ENCODE peak calls at places on chromosomes 3 and 15, in five cellular contexts. V is ovary, M is NCI-H226, S is Caki2, I is mucosa of descending colon. A is an unnamed sample.

GRCh38 chr3:179603831-179604230 is 607 bp downstream of the MRPL47 start:
- DNase-seq in S (peak), M (no peak), V (no peak), I (no peak), A (no peak)

GRCh38 chr3:194930439-194931204 is 244.9 kb downstream of the FAM43A start:
- DNase-seq in S (no peak), I (no peak), M (peak), V (no peak), A (no peak)

GRCh38 chr15:82901114-82901805 is 51.3 kb downstream of the HOMER2 start:
- DNase-seq in M (no peak), V (no peak), I (no peak), S (no peak), A (no peak)

GRCh38 chr3:189630667-189631372 is 369 bp upstream of the TP63 start:
- DNase-seq in V (no peak), M (no peak), S (no peak), I (no peak), A (peak)

GRCh38 chr15:63070681-63071129 is 28.2 kb downstream of the TPM1 start:
- DNase-seq in I (no peak), S (no peak), M (peak), V (no peak), A (no peak)

GRCh38 chr3:172530566-172530965 is 7.3 kb upstream of the TNFSF10 start:
- DNase-seq in I (no peak), S (no peak), M (peak), V (no peak), A (no peak)

GRCh38 chr15:62046064-62046779 is 14.0 kb downstream of the VPS13C start:
- DNase-seq in S (no peak), V (no peak), M (no peak), I (no peak), A (no peak)

GRCh38 chr3:169699070-169699469 is 35.6 kb upstream of the MECOM start:
- DNase-seq in M (no peak), V (no peak), I (no peak), S (no peak), A (no peak)

GRCh38 chr3:189530822-189531221 is 100.4 kb upstream of the TP63 start:
- DNase-seq in I (no peak), S (no peak), V (no peak), M (peak), A (no peak)

GRCh38 chr3:132290833-132291232 is 26.4 kb upstream of the ACP3 start:
- DNase-seq in M (peak), S (no peak), V (no peak), I (no peak), A (peak)

GRCh38 chr15:68885070-68885469 is 45.3 kb upstream of the SPESP1 start:
- DNase-seq in V (no peak), I (no peak), S (no peak), M (peak), A (no peak)

GRCh38 chr15:89129123-89129815 is 41.0 kb downstream of the ABHD2 start:
- DNase-seq in I (peak), M (no peak), V (peak), S (peak), A (peak)

GRCh38 chr15:61025283-61025682 is 203.8 kb downstream of the RORA start:
- DNase-seq in I (no peak), M (no peak), S (no peak), V (no peak), A (no peak)

GRCh38 chr3:58751235-58751634 is 84.7 kb upstream of the FAM3D start:
- DNase-seq in V (no peak), S (no peak), I (no peak), M (no peak), A (no peak)

GRCh38 chr3:128340198-128340903 is 126.3 kb downstream of the DNAJB8 start:
- DNase-seq in V (peak), M (no peak), S (no peak), I (no peak), A (no peak)

GRCh38 chr3:106575029-106575428 is 706.2 kb upstream of the CBLB start:
- DNase-seq in M (no peak), V (no peak), S (no peak), I (no peak), A (no peak)

GRCh38 chr3:16374047-16375019 is 109.3 kb downstream of the OXNAD1 start:
- DNase-seq in V (no peak), I (no peak), S (no peak), M (no peak), A (no peak)

GRCh38 chr3:16179771-16180736 is 5.6 kb downstream of the GALNT15 start:
- DNase-seq in M (peak), S (no peak), V (no peak), I (no peak), A (no peak)

GRCh38 chr3:176663819-176664218 is 533.5 kb downstream of the TBL1XR1 start:
- DNase-seq in M (peak), V (no peak), S (peak), I (no peak), A (no peak)

GRCh38 chr15:99128411-99128810 is 23.5 kb downstream of the SYNM start:
- DNase-seq in S (no peak), M (no peak), I (no peak), V (no peak), A (no peak)

GRCh38 chr3:151460240-151460639 is 621 bp downstream of the IGSF10 start:
- DNase-seq in I (no peak), S (no peak), V (no peak), M (no peak), A (no peak)

GRCh38 chr3:177889158-177889557 is 647.1 kb upstream of the KCNMB2 start:
- DNase-seq in M (no peak), V (no peak), I (no peak), S (no peak), A (no peak)

GRCh38 chr15:51367322-51367976 is 26.0 kb downstream of the GLDN start:
- DNase-seq in V (no peak), S (no peak), I (no peak), M (no peak), A (no peak)

GRCh38 chr3:56086355-56086754 is 381.9 kb downstream of the ERC2 start:
- DNase-seq in M (peak), I (no peak), V (no peak), S (no peak), A (no peak)

GRCh38 chr15:36506733-36507356 is 72.6 kb upstream of the CDIN1 start:
- DNase-seq in V (no peak), S (no peak), I (no peak), M (no peak), A (no peak)

GRCh38 chr3:119073258-119074001 is 38.8 kb upstream of the IGSF11 start:
- DNase-seq in S (no peak), V (no peak), M (no peak), I (no peak), A (no peak)

GRCh38 chr15:62569460-62570404 is 404.6 kb upstream of the C2CD4B start:
- DNase-seq in I (peak), V (peak), M (peak), S (peak), A (peak)